ENCODE peak calls at places on chromosomes 16 and 17, in six cellular contexts. S, C, D, B, P and F are unnamed samples. For H3K36me3, the result is how much of the 10 kb centered on the place peaks cover.

GRCh38 chr17:20300399-20301037 is 166.8 kb downstream of the LGALS9B start:
- DNase-seq in S (no peak), C (no peak), D (peak), B (no peak), P (no peak), F (no peak)

GRCh38 chr17:43753488-43754129 is 5.0 kb downstream of the SOST start:
- DNase-seq in S (no peak), C (no peak), D (peak), B (no peak), P (no peak), F (no peak)

GRCh38 chr16:23362460-23363317 is 60.6 kb downstream of the SCNN1B start:
- DNase-seq in S (no peak), C (no peak), D (peak), B (no peak), P (no peak), F (peak)

GRCh38 chr17:57810740-57811632 is 38.9 kb downstream of the MRPS23 start:
- DNase-seq in S (no peak), C (no peak), D (peak), B (no peak), P (no peak), F (no peak)

GRCh38 chr17:47305302-47305923 is 18.3 kb upstream of the EFCAB13 start:
- DNase-seq in S (no peak), C (peak), D (no peak), B (no peak), P (no peak), F (no peak)

GRCh38 chr17:49748223-49748622 is 15.7 kb downstream of the FAM117A start:
- DNase-seq in S (peak), C (no peak), D (no peak), B (no peak), P (no peak), F (no peak)

GRCh38 chr16:58843675-58844074 is 109.6 kb upstream of the GOT2 start:
- DNase-seq in S (peak), C (peak), D (no peak), B (no peak), P (peak), F (no peak)

GRCh38 chr16:84820771-84821170 is 986 bp downstream of the CRISPLD2 start:
- DNase-seq in S (no peak), C (no peak), D (peak), B (no peak), P (no peak), F (no peak)

GRCh38 chr17:1999557-2000251 is 25.4 kb downstream of the RTN4RL1 start:
- DNase-seq in S (no peak), C (peak), D (peak), B (no peak), P (peak), F (no peak)

GRCh38 chr16:84067640-84068039 is 25.0 kb upstream of the SLC38A8 start:
- DNase-seq in S (no peak), C (no peak), D (no peak), B (no peak), P (no peak), F (no peak)

GRCh38 chr17:2690165-2691068 is 21.1 kb downstream of the CLUH start:
- DNase-seq in S (no peak), C (no peak), D (peak), B (no peak), P (no peak), F (peak)

GRCh38 chr16:3158014-3158497 is 23.2 kb downstream of the ZNF213 start:
- DNase-seq in S (no peak), C (peak), D (no peak), B (no peak), P (no peak), F (no peak)

GRCh38 chr17:80730739-80731138 is 186.1 kb downstream of the RPTOR start:
- DNase-seq in S (no peak), C (no peak), D (no peak), B (no peak), P (no peak), F (no peak)

GRCh38 chr17:35545150-35545549 is 7.7 kb upstream of the SLFN12L start:
- DNase-seq in S (no peak), C (no peak), D (no peak), B (no peak), P (no peak), F (no peak)

GRCh38 chr17:59707971-59708425 is 544 bp downstream of the VMP1 start:
- DNase-seq in S (peak), C (no peak), D (no peak), B (no peak), P (peak), F (no peak)

GRCh38 chr17:45101546-45101882 is 30.8 kb downstream of the PLCD3 start:
- DNase-seq in S (no peak), C (no peak), D (no peak), B (no peak), P (no peak), F (no peak)

GRCh38 chr17:199806-200603 is 18.6 kb upstream of the DOC2B start:
- DNase-seq in S (no peak), C (no peak), D (peak), B (no peak), P (no peak), F (no peak)

GRCh38 chr17:18059283-18059682 is 20.1 kb downstream of the GID4 start:
- DNase-seq in S (no peak), C (no peak), D (no peak), B (no peak), P (no peak), F (no peak)

GRCh38 chr17:68290268-68290954 is 516 bp downstream of the SLC16A6 start:
- DNase-seq in S (peak), C (peak), D (no peak), B (no peak), P (peak), F (peak)

DNA sequence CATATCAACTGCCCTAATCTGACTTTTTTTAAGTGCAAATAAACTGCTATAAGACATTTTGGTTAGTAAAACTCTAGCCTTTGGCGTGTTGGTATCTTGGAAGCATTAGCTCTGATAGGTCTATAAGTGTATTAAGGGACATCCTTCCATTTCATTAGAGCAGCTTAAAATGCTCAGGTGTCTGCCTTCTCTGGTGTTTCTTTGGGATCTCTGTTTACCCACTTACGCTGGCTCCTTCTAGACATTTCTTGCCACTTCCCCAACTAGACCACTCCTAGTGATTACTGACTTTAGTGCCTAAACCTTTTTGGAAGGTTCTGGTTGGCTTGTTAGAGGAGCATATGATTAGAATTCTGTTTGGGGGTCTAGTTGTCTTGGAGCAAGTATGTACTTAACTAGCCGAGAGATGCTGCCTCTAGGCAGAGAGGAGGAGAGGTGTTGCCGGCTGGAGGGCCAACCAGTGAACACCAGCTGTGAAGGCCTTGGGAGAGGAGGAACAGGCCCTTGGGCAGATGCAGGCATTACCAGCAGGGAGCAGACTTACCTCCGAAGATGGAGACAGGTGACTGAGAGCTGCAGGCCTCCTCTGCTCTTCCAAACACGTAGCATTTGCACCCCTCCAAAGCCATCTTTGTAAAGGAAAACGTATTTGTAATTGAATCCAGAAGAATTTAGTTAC is 15.2 kb upstream of the CLEC18C start:
- DNase-seq in S (no peak), C (peak), D (no peak), B (no peak), P (no peak), F (no peak)
- H3K36me3 ChIP-seq in S (half or more), C (under half), D (half or more), B (half or more), P (under half), F (half or more)

GRCh38 chr16:56938664-56939513 is 6.9 kb downstream of the HERPUD1 start:
- DNase-seq in S (no peak), C (no peak), D (peak), B (no peak), P (no peak), F (no peak)

GRCh38 chr16:56936950-56937349 is 5.0 kb downstream of the HERPUD1 start:
- DNase-seq in S (no peak), C (no peak), D (no peak), B (no peak), P (no peak), F (no peak)

GRCh38 chr16:56935201-56935600 is 3.3 kb downstream of the HERPUD1 start:
- DNase-seq in S (no peak), C (no peak), D (no peak), B (no peak), P (no peak), F (no peak)

GRCh38 chr16:56933828-56934598 is 2.1 kb downstream of the HERPUD1 start:
- DNase-seq in S (no peak), C (no peak), D (no peak), B (no peak), P (no peak), F (no peak)

DNA sequence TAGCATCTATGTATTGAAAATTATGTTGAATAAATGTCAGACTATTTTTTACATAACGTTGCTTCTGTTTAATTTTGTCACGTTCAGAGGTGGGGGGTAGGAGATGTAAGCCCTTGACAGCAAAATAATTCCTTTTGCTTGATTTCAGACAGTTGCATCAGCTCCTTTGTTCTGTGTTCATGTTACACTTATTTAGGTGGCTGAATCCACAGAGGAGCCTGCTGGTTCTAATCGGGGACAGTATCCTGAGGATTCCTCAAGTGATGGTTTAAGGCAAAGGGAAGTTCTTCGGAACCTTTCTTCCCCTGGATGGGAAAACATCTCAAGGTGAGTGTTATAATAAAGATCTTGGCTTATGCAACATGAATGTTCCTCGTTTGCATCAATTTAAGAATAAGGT is 4.5 kb downstream of the HERPUD1 start:
- DNase-seq in S (no peak), C (peak), D (no peak), B (no peak), P (no peak), F (no peak)
- H3K36me3 ChIP-seq in S (half or more), C (under half), D (under half), B (half or more), P (half or more), F (under half)

DNA sequence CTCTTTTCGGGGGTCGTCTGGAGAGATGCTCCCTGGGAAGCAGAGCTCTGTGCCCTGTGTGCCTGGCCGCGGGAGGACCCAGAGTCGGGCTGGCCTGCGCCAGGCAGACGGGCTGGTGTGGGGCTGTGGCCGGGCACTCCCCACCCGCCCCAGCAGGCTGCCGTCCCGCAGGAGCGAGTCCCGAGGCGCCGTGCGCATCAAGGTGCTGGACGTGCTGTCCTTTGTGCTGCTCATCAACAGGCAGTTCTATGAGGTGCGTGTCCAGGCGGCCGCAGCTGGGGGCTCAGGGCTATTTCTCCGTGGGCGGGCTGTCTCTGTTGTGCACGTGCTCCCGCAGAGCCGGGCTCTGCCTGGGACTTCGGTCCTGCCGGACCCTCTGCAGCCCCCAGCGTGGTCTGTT is 15.0 kb downstream of the TSC2 start:
- DNase-seq in S (no peak), C (no peak), D (no peak), B (no peak), P (no peak), F (no peak)
- H3K36me3 ChIP-seq in S (half or more), C (under half), D (under half), B (half or more), P (under half), F (half or more)

DNA sequence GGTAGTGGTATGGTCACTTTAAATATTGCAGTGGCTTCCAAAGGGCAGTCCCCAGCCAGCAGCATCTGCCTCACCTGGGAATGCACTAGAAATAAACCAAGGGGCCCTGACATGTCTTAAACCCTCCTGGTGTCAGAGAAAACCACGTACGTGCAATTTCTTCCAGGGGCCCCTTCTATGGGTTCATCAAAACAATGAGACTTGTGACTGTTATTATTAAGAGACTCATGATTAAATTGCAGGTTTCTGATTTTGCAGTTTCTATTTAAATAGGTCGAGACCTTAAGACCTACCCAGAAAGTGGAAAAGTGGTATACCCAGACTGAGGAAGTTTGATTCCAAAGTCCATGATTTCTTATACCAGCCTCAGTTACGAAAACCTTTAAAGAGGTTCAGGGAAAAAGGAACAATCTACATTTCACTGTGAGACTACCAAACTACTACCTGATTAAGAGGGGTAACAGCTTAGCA is 746 bp upstream of the POLG2 start:
- DNase-seq in S (no peak), C (no peak), D (no peak), B (no peak), P (no peak), F (no peak)
- H3K36me3 ChIP-seq in S (half or more), C (under half), D (under half), B (half or more), P (under half), F (under half)

DNA sequence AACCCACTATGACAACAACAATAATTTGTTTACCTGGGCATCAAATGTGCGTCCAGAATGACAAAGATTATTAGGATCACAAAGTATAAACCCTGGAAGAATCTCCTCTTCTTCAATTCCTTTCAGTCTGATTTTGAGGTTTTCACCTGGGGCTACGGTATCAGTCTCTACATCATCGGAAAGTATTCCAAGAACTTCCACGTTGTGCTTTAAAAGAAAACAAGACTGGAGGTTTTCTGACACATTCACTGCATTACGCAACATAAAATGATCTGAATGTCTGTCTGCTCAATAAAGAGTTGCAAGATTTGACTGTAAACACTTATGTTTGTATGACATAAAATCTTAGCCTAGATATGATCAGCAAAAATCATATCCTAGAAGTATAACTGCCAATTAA is 26.0 kb upstream of the RSL1D1 start:
- DNase-seq in S (no peak), C (no peak), D (no peak), B (no peak), P (no peak), F (no peak)
- H3K36me3 ChIP-seq in S (half or more), C (under half), D (under half), B (half or more), P (half or more), F (under half)

DNA sequence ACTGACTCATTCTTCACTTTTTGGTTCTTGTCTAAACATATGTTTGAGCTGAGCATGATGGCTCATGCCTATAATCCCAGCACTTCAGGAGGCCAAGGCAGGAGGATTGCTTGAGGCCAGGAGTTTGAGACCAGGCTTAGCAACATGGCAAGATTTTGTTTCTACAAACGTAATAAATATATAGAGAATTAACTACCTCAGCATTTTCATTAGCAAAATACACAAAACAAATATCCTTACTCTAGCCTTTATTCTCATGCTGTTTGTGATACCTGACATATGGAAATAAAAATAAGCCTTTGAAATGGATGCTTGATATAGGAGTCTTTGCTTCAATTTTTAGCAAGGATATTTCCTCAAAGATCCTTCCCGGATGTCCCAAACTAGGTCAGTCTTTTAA is 132.8 kb downstream of the ABCC1 start:
- DNase-seq in S (no peak), C (no peak), D (no peak), B (no peak), P (no peak), F (no peak)
- H3K36me3 ChIP-seq in S (half or more), C (under half), D (under half), B (half or more), P (half or more), F (under half)